ENCODE peak calls at places on chromosomes 4 and X, in seven cellular contexts. I, H, Q, V, U, J and T are unnamed samples. For H3K27me3, the result is how much of the 10 kb centered on the place peaks cover.

GRCh38 chr4:74223801-74224200 is 65.9 kb downstream of the MTHFD2L start:
- DNase-seq in I (no peak), H (peak), Q (no peak), V (no peak), U (no peak), J (no peak), T (no peak)

GRCh38 chrX:133254666-133255065 is 36.5 kb upstream of the TFDP3 start:
- DNase-seq in I (no peak), H (peak), Q (no peak), V (no peak), U (no peak), J (no peak), T (no peak)

GRCh38 chrX:1476682-1477081 is 24.0 kb upstream of the ASMTL start:
- DNase-seq in I (no peak), H (no peak), Q (peak), V (no peak), U (no peak), J (no peak), T (no peak)

GRCh38 chrX:36199926-36200325 is 280.4 kb downstream of the CFAP47 start:
- DNase-seq in I (no peak), H (no peak), Q (no peak), V (no peak), U (no peak), J (no peak), T (no peak)

GRCh38 chrX:14819766-14820165 is 53.1 kb downstream of the FANCB start:
- DNase-seq in I (no peak), H (no peak), Q (no peak), V (no peak), U (no peak), J (no peak), T (no peak)

GRCh38 chrX:133413218-133413925 is 1.9 kb downstream of the GPC4 start:
- DNase-seq in I (no peak), H (no peak), Q (no peak), V (no peak), U (peak), J (peak), T (no peak)

GRCh38 chr4:3853388-3854035 is 87.3 kb downstream of the ADRA2C start:
- DNase-seq in I (no peak), H (no peak), Q (no peak), V (no peak), U (no peak), J (no peak), T (no peak)

GRCh38 chrX:30302957-30303356 is 6.2 kb downstream of the NR0B1 start:
- DNase-seq in I (no peak), H (peak), Q (no peak), V (peak), U (peak), J (no peak), T (peak)

GRCh38 chr4:68074397-68074796 is 55.3 kb downstream of the TMPRSS11F start:
- DNase-seq in I (no peak), H (peak), Q (no peak), V (no peak), U (no peak), J (no peak), T (no peak)

GRCh38 chr4:38034986-38035882 is 75.0 kb downstream of the PTTG2 start:
- DNase-seq in I (peak), H (peak), Q (no peak), V (no peak), U (no peak), J (peak), T (no peak)

GRCh38 chrX:120213438-120214265 is 37.0 kb upstream of the ZBTB33 start:
- DNase-seq in I (peak), H (peak), Q (no peak), V (no peak), U (no peak), J (peak), T (no peak)

GRCh38 chr4:4605849-4606248 is 64.0 kb upstream of the STX18 start:
- DNase-seq in I (no peak), H (no peak), Q (no peak), V (no peak), U (no peak), J (no peak), T (no peak)

GRCh38 chr4:180668732-180669131 is 1574.5 kb upstream of the TENM3 start:
- DNase-seq in I (no peak), H (no peak), Q (no peak), V (no peak), U (no peak), J (no peak), T (no peak)

GRCh38 chrX:39398215-39398972 is 597.1 kb downstream of the MID1IP1 start:
- DNase-seq in I (no peak), H (no peak), Q (no peak), V (no peak), U (no peak), J (no peak), T (no peak)

GRCh38 chrX:72280210-72280882 is 3.3 kb upstream of the RPS4X start:
- DNase-seq in I (no peak), H (peak), Q (no peak), V (no peak), U (no peak), J (no peak), T (no peak)

GRCh38 chr4:186680649-186681048 is 43.0 kb downstream of the FAT1 start:
- DNase-seq in I (no peak), H (no peak), Q (no peak), V (no peak), U (no peak), J (no peak), T (no peak)
- H3K4me3 ChIP-seq in I (no peak), H (no peak), Q (no peak), V (no peak), U (no peak), J (no peak), T (no peak)

DNA sequence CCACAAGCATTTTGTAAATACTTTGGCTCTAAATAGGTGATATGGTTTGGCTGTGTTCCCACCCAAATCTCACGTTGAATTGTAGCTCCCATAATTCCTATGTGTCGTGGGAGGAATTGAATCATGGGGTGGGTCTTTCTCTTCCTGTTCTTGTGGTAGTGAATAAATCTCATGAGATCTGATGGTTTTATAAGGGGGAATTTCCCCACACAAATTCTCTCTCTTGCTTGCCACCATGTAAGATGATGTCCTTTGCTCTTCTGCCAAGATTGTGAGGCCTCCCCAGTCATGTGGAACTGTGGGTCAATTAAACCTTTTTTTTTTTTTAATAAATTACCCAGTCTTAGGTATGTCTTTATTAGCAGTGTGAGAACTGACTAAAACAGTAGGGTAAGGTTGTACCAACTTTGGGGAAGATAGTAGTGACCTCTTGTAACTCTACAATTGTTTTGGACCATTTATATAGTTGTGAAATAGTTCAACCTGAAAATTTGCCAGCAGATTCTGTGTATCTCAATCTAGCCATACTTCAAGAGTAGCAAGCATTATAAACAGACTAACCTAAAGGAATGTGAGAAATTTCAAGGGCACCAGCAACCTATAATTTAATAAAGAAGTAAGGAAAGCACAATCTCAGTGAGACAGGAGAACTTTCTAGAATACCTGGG is 727.8 kb downstream of the GRID2 start:
- DNase-seq in I (no peak), H (no peak), Q (no peak), V (no peak), U (no peak), J (no peak), T (no peak)
- H3K27me3 ChIP-seq in I (under half), H (under half), Q (under half), V (under half), U (under half), J (under half), T (under half)

GRCh38 chrX:53239474-53239873 is 14.5 kb upstream of the KDM5C start:
- DNase-seq in I (no peak), H (no peak), Q (no peak), V (no peak), U (no peak), J (peak), T (no peak)
- TF ChIP-seq CTCF in I (peak), H (no peak), Q (no peak), V (no peak), U (no peak), J (peak), T (no peak)

DNA sequence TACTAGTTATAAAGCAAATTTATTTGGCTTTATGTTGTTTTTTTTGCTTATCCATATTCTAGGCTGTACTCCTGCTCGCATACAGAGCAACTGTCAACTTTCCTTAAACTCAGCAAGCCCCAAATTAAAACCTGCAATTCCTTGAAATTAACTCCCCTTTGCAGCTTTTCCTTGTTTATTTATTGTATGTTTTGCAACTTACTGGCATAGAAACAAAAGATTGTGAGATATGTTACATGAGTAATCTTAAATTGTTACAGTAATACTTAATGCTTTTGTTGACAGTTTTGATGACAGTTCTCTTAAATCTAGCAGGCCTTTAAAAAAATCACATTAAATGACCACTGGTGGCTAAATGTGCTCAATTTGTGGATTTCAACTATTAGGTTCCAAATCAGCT is 4.5 kb downstream of the DDX3X start:
- DNase-seq in I (no peak), H (no peak), Q (no peak), V (no peak), U (no peak), J (no peak), T (no peak)
- H3K4me3 ChIP-seq in I (no peak), H (no peak), Q (no peak), V (no peak), U (no peak), J (peak), T (peak)

GRCh38 chrX:41522071-41522470 is 74.9 kb downstream of the NYX start:
- DNase-seq in I (no peak), H (no peak), Q (no peak), V (no peak), U (peak), J (no peak), T (no peak)
- H3K27me3 ChIP-seq in I (under half), H (under half), Q (under half), V (under half), U (under half), J (under half), T (under half)

GRCh38 chrX:17033225-17033624 is 86.8 kb downstream of the REPS2 start:
- DNase-seq in I (no peak), H (no peak), Q (no peak), V (no peak), U (no peak), J (no peak), T (no peak)

GRCh38 chrX:17031827-17032226 is 85.4 kb downstream of the REPS2 start:
- DNase-seq in I (no peak), H (no peak), Q (no peak), V (no peak), U (no peak), J (no peak), T (no peak)

GRCh38 chrX:17030092-17030491 is 83.6 kb downstream of the REPS2 start:
- DNase-seq in I (no peak), H (no peak), Q (no peak), V (no peak), U (no peak), J (no peak), T (no peak)

GRCh38 chrX:17030580-17031285 is 84.3 kb downstream of the REPS2 start:
- DNase-seq in I (no peak), H (no peak), Q (no peak), V (no peak), U (no peak), J (no peak), T (no peak)

GRCh38 chrX:17032351-17032750 is 85.9 kb downstream of the REPS2 start:
- DNase-seq in I (no peak), H (peak), Q (no peak), V (no peak), U (no peak), J (no peak), T (no peak)
- TF ChIP-seq CTCF in I (no peak), H (no peak), Q (no peak), V (no peak), U (no peak), J (no peak), T (no peak)

DNA sequence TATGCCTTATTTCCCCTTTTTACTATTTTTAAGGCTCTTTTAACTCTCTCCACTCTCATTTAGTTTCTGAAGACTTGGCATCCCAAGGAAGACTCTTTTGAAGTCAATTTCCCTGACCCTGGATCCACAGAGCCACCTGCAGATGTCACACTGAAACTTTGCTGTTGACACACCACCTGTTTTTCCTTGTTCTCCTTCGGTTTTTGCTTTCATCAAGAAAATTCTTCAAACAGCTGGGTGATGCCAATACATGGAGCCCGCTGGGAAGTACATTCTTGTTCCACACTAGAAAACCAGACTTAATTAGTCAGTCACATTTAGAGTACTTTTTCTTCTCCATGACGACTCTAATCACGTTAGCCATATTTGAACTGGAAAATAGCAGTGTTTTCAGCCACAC is 293.9 kb downstream of the PDGFC start:
- DNase-seq in I (no peak), H (no peak), Q (no peak), V (no peak), U (no peak), J (no peak), T (no peak)
- H3K4me3 ChIP-seq in I (no peak), H (no peak), Q (no peak), V (no peak), U (no peak), J (no peak), T (no peak)